ENCODE peak calls at places on chromosome 7, in eight cellular contexts. One of them, this sample, is unnamed.

GRCh38 chr7:17371656-17372524 is 73.4 kb downstream of the AHR start:
- DNase-seq in NCI-H2029: no peak
- DNase-seq in EL: peak; percentile 97
- DNase-seq in heart left ventricle: no peak
- DNase-seq in kidney glomerular epithelial cell: peak; percentile 92
- DNase-seq in activated T-cell treated with anti-CD3 and anti-CD28 coated beads for 1 hour: no peak
- DNase-seq in activated naive CD4-positive, alpha-beta T cell treated with anti-CD3 and anti-CD28 coated beads, Interleukin-2, amount 50 U/mL, for 72 hours: no peak
- DNase-seq in WTC11: no peak
- DNase-seq in this sample: peak; percentile 97

GRCh38 chr7:14905764-14906163 is 3.2 kb upstream of the DGKB start:
- DNase-seq in heart left ventricle: no peak
- DNase-seq in kidney glomerular epithelial cell: peak; percentile 5
- DNase-seq in EL: peak; percentile 2
- DNase-seq in NCI-H2029: no peak
- DNase-seq in WTC11: no peak
- DNase-seq in activated T-cell treated with anti-CD3 and anti-CD28 coated beads for 1 hour: no peak
- DNase-seq in activated naive CD4-positive, alpha-beta T cell treated with anti-CD3 and anti-CD28 coated beads, Interleukin-2, amount 50 U/mL, for 72 hours: no peak
- DNase-seq in this sample: no peak

GRCh38 chr7:91864070-91864469 is 16.4 kb downstream of the MTERF1 start:
- DNase-seq in NCI-H2029: no peak
- DNase-seq in EL: no peak
- DNase-seq in heart left ventricle: no peak
- DNase-seq in WTC11: no peak
- DNase-seq in activated naive CD4-positive, alpha-beta T cell treated with anti-CD3 and anti-CD28 coated beads, Interleukin-2, amount 50 U/mL, for 72 hours: no peak
- DNase-seq in kidney glomerular epithelial cell: no peak
- DNase-seq in activated T-cell treated with anti-CD3 and anti-CD28 coated beads for 1 hour: no peak
- DNase-seq in this sample: no peak

GRCh38 chr7:68015565-68016532 is 1019.2 kb downstream of the TYW1 start:
- DNase-seq in WTC11: no peak
- DNase-seq in EL: no peak
- DNase-seq in heart left ventricle: no peak
- DNase-seq in activated naive CD4-positive, alpha-beta T cell treated with anti-CD3 and anti-CD28 coated beads, Interleukin-2, amount 50 U/mL, for 72 hours: no peak
- DNase-seq in kidney glomerular epithelial cell: no peak
- DNase-seq in activated T-cell treated with anti-CD3 and anti-CD28 coated beads for 1 hour: no peak
- DNase-seq in NCI-H2029: no peak
- DNase-seq in this sample: no peak

GRCh38 chr7:133135451-133135850 is 53.6 kb upstream of the CHCHD3 start:
- DNase-seq in heart left ventricle: no peak
- DNase-seq in NCI-H2029: no peak
- DNase-seq in WTC11: no peak
- DNase-seq in EL: peak; percentile 13
- DNase-seq in activated naive CD4-positive, alpha-beta T cell treated with anti-CD3 and anti-CD28 coated beads, Interleukin-2, amount 50 U/mL, for 72 hours: no peak
- DNase-seq in kidney glomerular epithelial cell: peak; percentile 1
- DNase-seq in activated T-cell treated with anti-CD3 and anti-CD28 coated beads for 1 hour: no peak
- DNase-seq in this sample: no peak

GRCh38 chr7:105014725-105015630 is 973 bp downstream of the KMT2E start:
- DNase-seq in activated T-cell treated with anti-CD3 and anti-CD28 coated beads for 1 hour: peak; percentile 35
- DNase-seq in heart left ventricle: peak; percentile 63
- DNase-seq in EL: peak; percentile 72
- DNase-seq in kidney glomerular epithelial cell: peak; percentile 64
- DNase-seq in NCI-H2029: no peak
- DNase-seq in activated naive CD4-positive, alpha-beta T cell treated with anti-CD3 and anti-CD28 coated beads, Interleukin-2, amount 50 U/mL, for 72 hours: peak; percentile 56
- DNase-seq in WTC11: peak; percentile 27
- DNase-seq in this sample: peak; percentile 28

GRCh38 chr7:134667899-134668298 is 21.2 kb downstream of the BPGM start:
- DNase-seq in NCI-H2029: no peak
- DNase-seq in activated naive CD4-positive, alpha-beta T cell treated with anti-CD3 and anti-CD28 coated beads, Interleukin-2, amount 50 U/mL, for 72 hours: no peak
- DNase-seq in heart left ventricle: no peak
- DNase-seq in activated T-cell treated with anti-CD3 and anti-CD28 coated beads for 1 hour: no peak
- DNase-seq in WTC11: no peak
- DNase-seq in kidney glomerular epithelial cell: no peak
- DNase-seq in EL: no peak
- DNase-seq in this sample: no peak

GRCh38 chr7:72405871-72406270 is 6.3 kb downstream of the CALN1 start:
- DNase-seq in kidney glomerular epithelial cell: no peak
- DNase-seq in activated naive CD4-positive, alpha-beta T cell treated with anti-CD3 and anti-CD28 coated beads, Interleukin-2, amount 50 U/mL, for 72 hours: no peak
- DNase-seq in EL: no peak
- DNase-seq in WTC11: no peak
- DNase-seq in NCI-H2029: no peak
- DNase-seq in activated T-cell treated with anti-CD3 and anti-CD28 coated beads for 1 hour: no peak
- DNase-seq in heart left ventricle: no peak
- DNase-seq in this sample: no peak

GRCh38 chr7:158820656-158821055 is 8.7 kb downstream of the ESYT2 start:
- DNase-seq in kidney glomerular epithelial cell: no peak
- DNase-seq in EL: no peak
- DNase-seq in NCI-H2029: no peak
- DNase-seq in heart left ventricle: no peak
- DNase-seq in activated naive CD4-positive, alpha-beta T cell treated with anti-CD3 and anti-CD28 coated beads, Interleukin-2, amount 50 U/mL, for 72 hours: no peak
- DNase-seq in WTC11: no peak
- DNase-seq in activated T-cell treated with anti-CD3 and anti-CD28 coated beads for 1 hour: no peak
- DNase-seq in this sample: no peak

GRCh38 chr7:20240080-20240926 is 23.1 kb upstream of the MACC1 start:
- DNase-seq in EL: no peak
- DNase-seq in NCI-H2029: no peak
- DNase-seq in kidney glomerular epithelial cell: no peak
- DNase-seq in WTC11: no peak
- DNase-seq in heart left ventricle: no peak
- DNase-seq in activated naive CD4-positive, alpha-beta T cell treated with anti-CD3 and anti-CD28 coated beads, Interleukin-2, amount 50 U/mL, for 72 hours: no peak
- DNase-seq in activated T-cell treated with anti-CD3 and anti-CD28 coated beads for 1 hour: no peak
- DNase-seq in this sample: no peak

GRCh38 chr7:108004220-108005142 is 1.5 kb upstream of the LAMB1 start:
- DNase-seq in kidney glomerular epithelial cell: peak; percentile 99
- DNase-seq in EL: no peak
- DNase-seq in NCI-H2029: no peak
- DNase-seq in heart left ventricle: no peak
- DNase-seq in activated naive CD4-positive, alpha-beta T cell treated with anti-CD3 and anti-CD28 coated beads, Interleukin-2, amount 50 U/mL, for 72 hours: no peak
- DNase-seq in WTC11: peak; percentile 29
- DNase-seq in activated T-cell treated with anti-CD3 and anti-CD28 coated beads for 1 hour: no peak
- DNase-seq in this sample: peak; percentile 55

GRCh38 chr7:106110885-106111670 is 1.0 kb downstream of the SYPL1 start:
- DNase-seq in NCI-H2029: no peak
- DNase-seq in WTC11: no peak
- DNase-seq in activated T-cell treated with anti-CD3 and anti-CD28 coated beads for 1 hour: no peak
- DNase-seq in heart left ventricle: no peak
- DNase-seq in activated naive CD4-positive, alpha-beta T cell treated with anti-CD3 and anti-CD28 coated beads, Interleukin-2, amount 50 U/mL, for 72 hours: no peak
- DNase-seq in EL: peak; percentile 32
- DNase-seq in kidney glomerular epithelial cell: no peak
- DNase-seq in this sample: peak; percentile 36

This sample was measured in AG10803.